ENCODE peak calls at places on chromosomes 1 and 21, in four cellular contexts. Q is GM20000, M is lung, X is HFFc6. O is an unnamed sample.

GRCh38 chr1:7614576-7615074 is 156.5 kb upstream of the VAMP3 start:
- DNase-seq in M (no peak), X (no peak), Q (no peak), O (no peak)

GRCh38 chr1:29711582-29712274 is 475.4 kb downstream of the PTPRU start:
- DNase-seq in M (no peak), X (peak; percentile 79), Q (peak; percentile 42), O (no peak)

GRCh38 chr1:96962807-96963206 is 241.2 kb downstream of the PTBP2 start:
- DNase-seq in X (no peak), Q (no peak), M (no peak), O (no peak)

GRCh38 chr1:218665216-218665615 is 320.1 kb downstream of the TGFB2 start:
- DNase-seq in X (peak; percentile 29), Q (no peak), M (peak; percentile 34), O (peak; percentile 43)

GRCh38 chr1:230922620-230923019 is 54.3 kb upstream of the C1orf198 start:
- DNase-seq in Q (no peak), M (no peak), X (peak; percentile 6), O (no peak)

GRCh38 chr21:31161157-31161556 is 122.9 kb upstream of the KRTAP19-8 start:
- DNase-seq in M (no peak), Q (no peak), X (no peak), O (no peak)

GRCh38 chr21:31991356-31992331 is 118.8 kb downstream of the HUNK start:
- DNase-seq in X (no peak), M (no peak), Q (no peak), O (no peak)

GRCh38 chr1:212700892-212701819 is 1.5 kb upstream of the BATF3 start:
- DNase-seq in M (peak; percentile 42), X (no peak), Q (peak; percentile 56), O (peak; percentile 13)

GRCh38 chr1:33633019-33633801 is 160.8 kb downstream of the ZSCAN20 start:
- DNase-seq in Q (peak; percentile 82), X (peak; percentile 75), M (peak; percentile 92), O (peak; percentile 59)

GRCh38 chr1:61334718-61335589 is 252.6 kb downstream of the NFIA start:
- DNase-seq in M (peak; percentile 38), Q (no peak), X (no peak), O (no peak)

GRCh38 chr1:92411511-92411910 is 75.2 kb downstream of the GFI1 start:
- DNase-seq in M (no peak), Q (no peak), X (peak; percentile 70), O (peak; percentile 42)

GRCh38 chr21:44800971-44801467 is 601 bp downstream of the UBE2G2 start:
- DNase-seq in Q (peak; percentile 83), X (peak; percentile 28), M (no peak), O (no peak)

GRCh38 chr1:45957684-45958083 is 154.3 kb downstream of the MAST2 start:
- DNase-seq in M (no peak), Q (no peak), X (no peak), O (no peak)

GRCh38 chr1:11502516-11502915 is 23.6 kb downstream of the DISP3 start:
- DNase-seq in M (no peak), Q (no peak), X (no peak), O (no peak)

GRCh38 chr1:77556045-77556444 is 126.4 kb downstream of the ZZZ3 start:
- DNase-seq in X (no peak), M (no peak), Q (no peak), O (no peak)

GRCh38 chr1:190328871-190329270 is 148.8 kb downstream of the BRINP3 start:
- DNase-seq in Q (no peak), X (no peak), M (no peak), O (no peak)

GRCh38 chr1:61131716-61132115 is 49.4 kb downstream of the NFIA start:
- DNase-seq in M (no peak), X (no peak), Q (no peak), O (no peak)

GRCh38 chr1:230986976-230987375 is 8.1 kb downstream of the ARV1 start:
- DNase-seq in M (no peak), X (peak; percentile 91), Q (no peak), O (peak; percentile 61)

GRCh38 chr1:58922302-58923089 is 138.6 kb upstream of the JUN start:
- DNase-seq in M (peak; percentile 74), Q (peak; percentile 34), X (no peak), O (no peak)

GRCh38 chr1:77900687-77901293 is 12.4 kb downstream of the NEXN start:
- DNase-seq in M (no peak), Q (peak; percentile 43), X (peak; percentile 32), O (no peak)

GRCh38 chr1:61079898-61080336 is 2.4 kb upstream of the NFIA start:
- DNase-seq in Q (no peak), X (peak; percentile 52), M (peak; percentile 79), O (peak; percentile 32)

GRCh38 chr1:114196992-114197907 is 43.6 kb upstream of the SYT6 start:
- DNase-seq in M (no peak), Q (no peak), X (no peak), O (no peak)

GRCh38 chr1:37186246-37186756 is 152.0 kb upstream of the GRIK3 start:
- DNase-seq in X (no peak), Q (no peak), M (no peak), O (no peak)

GRCh38 chr1:27522860-27523665 is 33.1 kb upstream of the WASF2 start:
- DNase-seq in X (no peak), M (no peak), Q (no peak), O (no peak)

GRCh38 chr1:157193702-157194391 is 55.7 kb upstream of the ETV3 start:
- DNase-seq in Q (peak; percentile 75), X (peak; percentile 51), M (peak; percentile 70), O (peak; percentile 16)

GRCh38 chr1:157193219-157193618 is 55.0 kb upstream of the ETV3 start:
- DNase-seq in M (no peak), X (no peak), Q (no peak), O (no peak)

GRCh38 chr1:157194739-157195520 is 56.7 kb upstream of the ETV3 start:
- DNase-seq in M (no peak), Q (no peak), X (no peak), O (no peak)

GRCh38 chr1:157189986-157190982 is 52.1 kb upstream of the ETV3 start:
- DNase-seq in X (no peak), M (no peak), Q (no peak), O (no peak)

GRCh38 chr1:157189096-157189495 is 50.9 kb upstream of the ETV3 start:
- DNase-seq in X (no peak), M (no peak), Q (no peak), O (no peak)
- TF ChIP-seq CTCF in X (no peak), M (no peak), Q (no peak), O (no peak)

GRCh38 chr21:27564684-27565280 is 597.9 kb upstream of the ADAMTS5 start:
- DNase-seq in M (no peak), Q (no peak), X (peak; percentile 49), O (no peak)
- TF ChIP-seq CTCF in M (no peak), Q (no peak), X (peak; percentile 86), O (peak; percentile 78)

GRCh38 chr1:226562989-226563388 is 14.4 kb downstream of the STUM start:
- DNase-seq in X (no peak), M (no peak), Q (no peak), O (no peak)
- TF ChIP-seq CTCF in X (no peak), M (no peak), Q (no peak), O (no peak)

GRCh38 chr1:18531503-18531845 is 50.7 kb downstream of the KLHDC7A start:
- DNase-seq in X (no peak), M (no peak), Q (no peak), O (no peak)

GRCh38 chr1:18528616-18529015 is 47.9 kb downstream of the KLHDC7A start:
- DNase-seq in X (no peak), Q (no peak), M (peak; percentile 10), O (no peak)

GRCh38 chr1:18532390-18533170 is 51.9 kb downstream of the KLHDC7A start:
- DNase-seq in X (no peak), M (no peak), Q (no peak), O (no peak)

GRCh38 chr1:18529714-18530113 is 49.0 kb downstream of the KLHDC7A start:
- DNase-seq in M (no peak), X (no peak), Q (no peak), O (no peak)

DNA sequence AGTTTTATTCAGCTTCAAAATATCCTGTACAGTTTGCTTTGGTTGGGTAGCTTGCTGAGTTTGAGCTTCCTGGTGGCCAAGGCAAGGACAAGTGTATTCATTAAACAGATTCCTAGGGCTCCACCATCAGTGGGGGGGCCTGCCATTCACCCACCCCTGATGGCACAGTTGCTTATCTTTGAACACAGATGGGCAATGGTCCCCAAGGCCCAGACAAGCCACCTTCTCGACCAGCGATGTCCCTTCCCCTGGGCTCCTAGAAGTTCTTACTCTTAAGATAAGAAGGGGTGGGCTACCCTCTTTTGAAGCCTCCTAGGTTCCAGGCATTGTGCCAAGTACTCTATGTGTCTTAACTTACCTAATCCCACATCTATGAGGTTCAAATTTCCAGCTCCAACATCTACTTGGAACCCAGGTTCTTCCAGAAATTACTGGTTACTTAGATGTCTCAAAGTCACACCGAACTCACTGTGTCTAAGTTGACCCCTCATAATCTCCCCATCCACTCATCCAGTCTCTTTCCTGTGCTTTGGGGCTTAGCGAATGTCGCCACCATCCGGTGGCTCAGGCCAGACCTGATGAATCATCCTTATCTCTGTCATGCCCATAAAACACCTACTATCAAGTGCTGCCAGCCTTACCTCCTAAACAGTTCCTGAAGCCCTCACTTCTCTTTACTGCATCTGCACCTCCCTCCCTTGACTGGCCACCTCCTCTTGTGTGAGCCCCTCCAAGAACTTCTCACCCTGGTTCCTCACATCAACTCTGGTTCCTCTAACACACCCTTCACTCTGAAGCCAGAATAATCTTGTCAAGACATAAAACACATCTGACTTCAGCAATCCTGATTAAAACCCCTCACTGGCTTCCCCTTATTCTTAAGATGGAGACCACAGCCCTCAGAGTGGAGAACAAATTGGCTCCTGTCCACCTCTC is 50.1 kb downstream of the KLHDC7A start:
- DNase-seq in M (no peak), Q (no peak), X (no peak), O (no peak)
- TF ChIP-seq CTCF in M (no peak), Q (peak; percentile 8), X (no peak), O (no peak)

GRCh38 chr1:233421293-233421692 is 93.8 kb downstream of the MAP3K21 start:
- DNase-seq in M (no peak), X (no peak), Q (no peak), O (no peak)

GRCh38 chr1:233427907-233428306 is 100.4 kb downstream of the MAP3K21 start:
- DNase-seq in M (no peak), X (no peak), Q (no peak), O (no peak)

GRCh38 chr1:233424727-233425222 is 97.3 kb downstream of the MAP3K21 start:
- DNase-seq in X (no peak), Q (no peak), M (no peak), O (no peak)
- TF ChIP-seq CTCF in X (no peak), Q (no peak), M (no peak), O (no peak)

DNA sequence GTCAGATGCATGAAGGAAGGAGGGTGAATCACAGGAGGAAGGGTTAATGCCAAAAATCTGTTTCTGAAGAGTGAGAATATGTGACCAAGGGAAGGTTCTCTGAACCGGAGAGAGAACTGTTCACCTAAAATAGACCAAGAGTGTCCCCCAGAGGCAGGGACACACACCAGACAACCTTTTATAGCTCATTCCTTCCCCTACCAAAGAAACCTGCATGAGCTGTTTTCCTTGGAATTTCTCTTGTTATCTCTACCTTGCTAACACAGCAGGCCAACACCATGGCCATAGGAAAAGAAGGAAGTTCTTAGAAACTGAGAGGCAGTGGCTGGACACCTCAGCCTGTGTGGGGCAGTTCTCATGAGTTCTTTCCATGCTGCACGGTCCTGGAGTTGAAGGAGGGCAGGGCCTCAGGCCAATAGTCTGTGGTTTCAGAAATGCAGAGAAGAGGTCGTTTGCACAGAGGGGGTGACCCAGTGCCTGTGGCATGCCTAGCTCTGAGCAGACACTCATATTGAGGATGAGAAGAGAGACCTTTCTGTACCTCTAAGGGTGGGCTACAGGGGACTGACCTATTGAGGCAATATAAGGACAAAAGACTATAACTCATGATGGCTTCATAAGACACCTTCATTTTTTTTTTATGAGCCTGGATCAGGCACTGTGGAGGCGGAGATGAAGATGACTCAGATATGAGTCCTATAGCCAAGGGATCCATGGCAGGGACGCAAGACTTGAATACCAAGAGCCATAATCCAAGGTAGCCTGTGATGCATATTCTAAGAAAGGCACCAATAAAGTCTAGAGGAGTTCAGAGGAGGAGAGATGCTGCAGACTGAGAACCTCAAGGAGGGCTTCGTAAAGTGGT is 39.4 kb downstream of the IGFN1 start:
- DNase-seq in M (no peak), Q (no peak), X (peak; percentile 59), O (peak; percentile 40)
- TF ChIP-seq CTCF in M (no peak), Q (no peak), X (peak; percentile 18), O (peak; percentile 24)